ENCODE peak calls at places on chromosomes 16 and 17, in six cellular contexts. O is breast epithelium, D is transverse colon, A is HCT116, M is prostate gland, N is endothelial cell of umbilical vein. W is an unnamed sample. For H3K4me1, the result is how much of the 10 kb centered on the place peaks cover.

GRCh38 chr17:78672880-78673371 is 95.7 kb upstream of the DNAH17 start:
- DNase-seq in N (no peak), A (no peak), O (no peak), M (no peak), D (no peak), W (no peak)

GRCh38 chr17:17041018-17041521 is 1.2 kb upstream of the MPRIP start:
- DNase-seq in D (no peak), A (no peak), M (no peak), N (no peak), O (no peak), W (no peak)

GRCh38 chr16:31453255-31454204 is 5.8 kb upstream of the ARMC5 start:
- DNase-seq in N (no peak), D (peak), A (no peak), O (no peak), M (no peak), W (peak)

GRCh38 chr16:86833136-86833535 is 254.8 kb downstream of the FOXL1 start:
- DNase-seq in M (no peak), N (no peak), A (no peak), D (no peak), O (no peak), W (no peak)

GRCh38 chr16:87198328-87198731 is 118.9 kb downstream of the C16orf95 start:
- DNase-seq in A (no peak), M (no peak), O (no peak), N (no peak), D (no peak), W (no peak)

GRCh38 chr17:38921756-38922411 is 3.5 kb upstream of the LASP1NB start:
- DNase-seq in A (no peak), M (no peak), N (no peak), O (peak), D (no peak), W (no peak)

GRCh38 chr16:4347010-4347409 is 4.1 kb downstream of the PAM16 start:
- DNase-seq in O (no peak), A (no peak), D (no peak), M (no peak), N (no peak), W (peak)

GRCh38 chr16:87942680-87943079 is 6.4 kb upstream of the CA5A start:
- DNase-seq in N (no peak), M (no peak), O (no peak), D (no peak), A (no peak), W (no peak)

GRCh38 chr16:27495191-27495590 is 54.5 kb downstream of the GTF3C1 start:
- DNase-seq in N (no peak), O (no peak), D (no peak), A (no peak), M (no peak), W (no peak)

GRCh38 chr17:82110298-82110697 is 12.3 kb upstream of the FASN start:
- DNase-seq in M (peak), O (no peak), A (no peak), D (no peak), N (no peak), W (no peak)

GRCh38 chr16:67431077-67431804 is at the start of gene HSD11B2:
- DNase-seq in A (peak), N (peak), M (peak), D (no peak), O (peak), W (peak)

GRCh38 chr17:80921159-80921558 is 70.5 kb upstream of the CHMP6 start:
- DNase-seq in O (no peak), M (no peak), A (no peak), D (no peak), N (no peak), W (no peak)

GRCh38 chr16:8679156-8679555 is 4.7 kb downstream of the ABAT start:
- DNase-seq in M (no peak), O (no peak), A (no peak), D (no peak), N (no peak), W (no peak)

GRCh38 chr17:55210292-55210691 is 54.5 kb upstream of the HLF start:
- DNase-seq in N (no peak), A (no peak), O (no peak), D (no peak), M (no peak), W (no peak)

GRCh38 chr17:44348234-44348987 is 3.3 kb downstream of the GRN start:
- DNase-seq in M (peak), O (no peak), N (no peak), D (peak), A (no peak), W (peak)

GRCh38 chr16:76293980-76294690 is 16.9 kb downstream of the CNTNAP4 start:
- DNase-seq in M (no peak), A (no peak), N (no peak), O (no peak), D (no peak), W (no peak)
- H3K4me3 ChIP-seq in M (no peak), A (no peak), N (no peak), O (no peak), D (no peak), W (no peak)

GRCh38 chr17:33273743-33274410 is 19.2 kb downstream of the ASIC2 start:
- DNase-seq in N (no peak), D (no peak), O (no peak), A (no peak), M (no peak), W (no peak)

GRCh38 chr17:33272438-33272837 is 20.7 kb downstream of the ASIC2 start:
- DNase-seq in O (no peak), A (no peak), D (no peak), N (no peak), M (no peak), W (no peak)

GRCh38 chr17:33269337-33270060 is 23.6 kb downstream of the ASIC2 start:
- DNase-seq in D (no peak), N (no peak), O (no peak), A (no peak), M (no peak), W (no peak)

GRCh38 chr17:33277436-33278100 is 15.5 kb downstream of the ASIC2 start:
- DNase-seq in O (peak), N (no peak), M (no peak), A (no peak), D (no peak), W (no peak)

DNA sequence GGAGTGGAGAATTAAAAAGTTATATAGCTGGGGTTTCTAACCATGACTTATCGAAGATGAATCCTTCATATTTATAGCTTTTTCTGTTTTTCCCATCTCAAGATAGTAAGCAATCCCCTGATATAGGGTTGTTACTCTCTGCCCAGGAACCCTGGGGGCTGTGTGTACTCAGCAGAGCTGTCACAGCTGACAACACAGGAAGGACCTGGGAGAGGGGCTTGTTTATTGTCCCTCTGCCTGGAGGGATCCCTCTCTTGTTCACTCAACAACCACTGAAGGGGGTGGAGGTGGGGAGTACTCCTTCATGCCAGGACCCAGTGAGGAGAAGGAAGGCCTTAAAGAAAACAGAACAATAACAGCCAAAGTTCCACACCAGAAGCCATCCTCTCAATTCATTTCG is 19.8 kb downstream of the ASIC2 start:
- DNase-seq in N (no peak), D (no peak), O (no peak), A (no peak), M (no peak), W (no peak)
- TF ChIP-seq POLR2AphosphoS5 in N (no peak), D (no peak), O (no peak), A (no peak), M (no peak), W (no peak)

GRCh38 chr17:49820773-49821172 is 27.1 kb downstream of the TAC4 start:
- DNase-seq in D (no peak), N (peak), A (no peak), M (no peak), O (no peak), W (no peak)

GRCh38 chr17:49821916-49822315 is 26.0 kb downstream of the TAC4 start:
- DNase-seq in M (peak), D (no peak), N (no peak), O (no peak), A (no peak), W (peak)

GRCh38 chr17:49823614-49824013 is 24.3 kb downstream of the TAC4 start:
- DNase-seq in D (no peak), O (no peak), A (no peak), N (no peak), M (no peak), W (no peak)

GRCh38 chr17:49821466-49821865 is 26.4 kb downstream of the TAC4 start:
- DNase-seq in N (peak), O (no peak), M (no peak), D (no peak), A (no peak), W (no peak)

DNA sequence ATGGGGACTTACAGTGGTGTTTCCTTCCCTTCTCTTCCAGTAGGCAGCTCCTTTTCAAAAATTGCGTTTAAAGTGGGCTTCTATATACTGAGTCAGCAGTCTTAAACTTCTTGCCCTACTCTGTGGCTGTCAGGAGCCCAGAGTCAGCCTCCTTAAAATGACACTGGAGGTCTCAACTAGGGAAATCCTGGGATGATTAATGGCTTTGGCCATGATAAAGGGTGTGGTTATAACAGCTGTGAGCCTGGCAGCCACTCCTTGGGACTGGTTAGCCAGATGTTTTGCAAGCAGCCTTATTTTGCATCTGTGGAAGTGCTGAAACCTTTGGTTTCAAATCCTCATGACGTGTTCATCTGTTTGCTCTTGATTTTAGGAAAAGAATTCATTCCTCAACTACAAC is 25.0 kb downstream of the TAC4 start:
- DNase-seq in A (no peak), N (no peak), D (peak), O (no peak), M (no peak), W (no peak)
- H3K4me1 ChIP-seq in A (under half), N (under half), D (under half), O (under half), M (under half), W (under half)

GRCh38 chr16:1335211-1335971 is 1.9 kb downstream of the BAIAP3 start:
- DNase-seq in A (no peak), N (no peak), M (no peak), D (no peak), O (no peak), W (no peak)

GRCh38 chr16:1332618-1333148 is 762 bp upstream of the BAIAP3 start:
- DNase-seq in M (no peak), O (no peak), N (no peak), D (no peak), A (no peak), W (no peak)

GRCh38 chr16:1333149-1333812 is at the start of gene BAIAP3:
- DNase-seq in D (peak), M (peak), O (no peak), N (no peak), A (no peak), W (peak)

GRCh38 chr16:1334739-1335138 is 1.3 kb downstream of the BAIAP3 start:
- DNase-seq in D (no peak), O (no peak), M (no peak), N (no peak), A (no peak), W (no peak)

DNA sequence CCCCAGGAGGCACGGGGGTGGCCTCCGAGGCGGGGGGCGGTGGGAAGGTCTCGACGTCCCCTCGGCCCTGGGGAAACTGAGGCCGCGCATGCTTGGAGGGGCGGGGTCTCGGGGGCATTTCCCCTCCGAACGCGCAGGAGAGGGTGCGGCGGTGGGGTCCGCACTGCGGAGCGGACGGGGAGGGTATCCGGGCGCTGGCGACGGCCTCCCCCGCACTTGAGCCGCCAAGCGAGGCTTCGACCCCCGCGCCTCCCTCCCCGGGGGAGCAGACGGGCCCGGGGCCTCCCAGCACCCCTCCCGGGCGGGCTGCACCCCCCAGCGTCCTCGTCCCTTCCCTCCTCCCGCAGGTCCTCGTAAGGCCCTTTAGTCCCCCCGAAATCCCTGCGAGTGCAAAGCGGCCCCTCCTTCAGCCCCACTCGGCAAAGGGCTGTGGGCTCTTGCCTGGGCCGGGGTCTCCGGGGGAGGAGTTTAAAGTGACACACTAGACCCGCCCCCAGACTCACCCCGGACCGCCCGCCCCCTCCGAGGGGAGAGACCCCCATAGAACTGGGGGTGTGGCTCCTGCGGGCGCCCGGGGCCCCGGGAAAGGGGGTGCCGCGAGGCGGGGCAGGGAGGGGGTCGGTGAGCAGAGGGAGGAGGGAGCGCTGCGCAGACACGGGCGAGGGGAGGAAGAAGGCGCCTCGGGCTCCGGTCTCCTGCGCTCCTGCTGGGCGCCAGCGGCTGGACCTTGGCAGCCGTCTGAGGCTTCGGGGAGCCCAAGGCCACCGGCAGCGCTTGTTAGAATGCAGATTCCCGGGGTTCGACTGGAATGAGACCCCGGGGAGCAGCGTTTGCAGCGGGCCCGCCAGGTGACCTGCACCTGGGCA is 642 bp downstream of the BAIAP3 start:
- DNase-seq in A (no peak), D (no peak), N (no peak), M (no peak), O (no peak), W (no peak)
- H3K4me3 ChIP-seq in A (peak), D (peak), N (no peak), M (peak), O (peak), W (peak)

DNA sequence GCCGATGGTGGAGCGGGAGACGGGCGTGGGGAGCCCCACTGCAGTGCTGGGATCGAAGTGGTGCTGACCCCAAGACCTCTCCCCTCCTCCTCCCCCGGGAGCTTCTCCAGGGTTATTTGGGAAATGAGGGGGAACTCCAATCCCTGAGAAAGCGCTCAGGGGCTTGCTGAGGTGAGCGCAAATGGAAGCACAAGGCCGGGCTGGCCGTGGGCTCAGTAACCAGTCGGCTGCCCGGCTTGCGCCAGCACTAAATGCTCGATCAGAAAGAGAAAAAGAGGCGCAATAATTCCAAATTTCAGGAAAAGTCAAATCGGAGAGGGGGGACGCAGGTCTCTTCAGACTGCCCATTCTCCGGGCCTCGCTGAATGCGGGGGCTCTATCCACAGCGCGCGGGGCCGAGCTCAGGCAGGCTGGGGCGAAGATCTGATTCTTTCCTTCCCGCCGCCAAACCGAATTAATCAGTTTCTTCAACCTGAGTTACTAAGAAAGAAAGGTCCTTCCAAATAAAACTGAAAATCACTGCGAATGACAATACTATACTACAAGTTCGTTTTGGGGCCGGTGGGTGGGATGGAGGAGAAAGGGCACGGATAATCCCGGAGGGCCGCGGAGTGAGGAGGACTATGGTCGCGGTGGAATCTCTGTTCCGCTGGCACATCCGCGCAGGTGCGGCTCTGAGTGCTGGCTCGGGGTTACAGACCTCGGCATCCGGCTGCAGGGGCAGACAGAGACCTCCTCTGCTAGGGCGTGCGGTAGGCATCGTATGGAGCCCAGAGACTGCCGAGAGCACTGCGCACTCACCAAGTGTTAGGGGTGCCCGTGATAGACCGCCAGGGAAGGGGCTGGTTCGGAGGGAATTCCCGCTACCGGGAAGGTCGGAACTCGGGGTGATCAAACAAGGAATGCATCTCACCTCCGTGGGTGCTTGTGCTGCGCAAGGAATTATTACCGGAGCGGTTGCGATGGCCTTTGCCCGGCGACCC is 4.2 kb upstream of the DLX4 start:
- DNase-seq in D (no peak), O (no peak), N (no peak), M (no peak), A (no peak), W (no peak)
- TF ChIP-seq POLR2AphosphoS5 in D (no peak), O (no peak), N (no peak), M (no peak), A (no peak), W (no peak)

GRCh38 chr17:2903193-2903974 is 107.1 kb downstream of the RAP1GAP2 start:
- DNase-seq in O (no peak), A (no peak), M (no peak), D (no peak), N (no peak), W (no peak)

GRCh38 chr17:2900842-2901241 is 104.6 kb downstream of the RAP1GAP2 start:
- DNase-seq in A (no peak), D (no peak), M (no peak), O (no peak), N (no peak), W (no peak)

GRCh38 chr17:2902546-2902945 is 106.3 kb downstream of the RAP1GAP2 start:
- DNase-seq in A (no peak), M (no peak), D (no peak), N (no peak), O (no peak), W (no peak)

GRCh38 chr17:2899911-2900310 is 103.7 kb downstream of the RAP1GAP2 start:
- DNase-seq in D (peak), A (no peak), M (no peak), O (no peak), N (no peak), W (no peak)

DNA sequence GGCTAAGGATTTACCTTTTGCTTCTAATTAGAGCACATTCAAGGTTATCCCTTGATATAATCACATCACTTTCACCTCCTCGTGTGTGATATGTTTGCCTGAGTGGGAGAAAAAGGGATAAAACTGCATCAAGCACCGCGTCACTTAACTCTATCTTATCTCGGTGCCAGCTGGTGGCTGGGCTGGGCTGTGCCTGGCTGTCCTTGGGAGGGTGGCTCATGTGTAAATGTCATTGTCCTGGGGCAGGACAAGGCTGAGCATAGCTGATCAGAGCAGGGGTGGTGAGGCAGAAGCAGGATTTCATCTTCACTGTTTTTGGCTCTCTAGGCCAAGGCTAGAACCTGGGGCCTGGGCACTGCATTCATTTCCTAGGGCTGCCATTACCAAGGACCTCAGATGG is 105.3 kb downstream of the RAP1GAP2 start:
- DNase-seq in N (no peak), D (no peak), M (no peak), O (no peak), A (no peak), W (no peak)
- H3K4me1 ChIP-seq in N (under half), D (under half), M (under half), O (under half), A (under half), W (under half)

DNA sequence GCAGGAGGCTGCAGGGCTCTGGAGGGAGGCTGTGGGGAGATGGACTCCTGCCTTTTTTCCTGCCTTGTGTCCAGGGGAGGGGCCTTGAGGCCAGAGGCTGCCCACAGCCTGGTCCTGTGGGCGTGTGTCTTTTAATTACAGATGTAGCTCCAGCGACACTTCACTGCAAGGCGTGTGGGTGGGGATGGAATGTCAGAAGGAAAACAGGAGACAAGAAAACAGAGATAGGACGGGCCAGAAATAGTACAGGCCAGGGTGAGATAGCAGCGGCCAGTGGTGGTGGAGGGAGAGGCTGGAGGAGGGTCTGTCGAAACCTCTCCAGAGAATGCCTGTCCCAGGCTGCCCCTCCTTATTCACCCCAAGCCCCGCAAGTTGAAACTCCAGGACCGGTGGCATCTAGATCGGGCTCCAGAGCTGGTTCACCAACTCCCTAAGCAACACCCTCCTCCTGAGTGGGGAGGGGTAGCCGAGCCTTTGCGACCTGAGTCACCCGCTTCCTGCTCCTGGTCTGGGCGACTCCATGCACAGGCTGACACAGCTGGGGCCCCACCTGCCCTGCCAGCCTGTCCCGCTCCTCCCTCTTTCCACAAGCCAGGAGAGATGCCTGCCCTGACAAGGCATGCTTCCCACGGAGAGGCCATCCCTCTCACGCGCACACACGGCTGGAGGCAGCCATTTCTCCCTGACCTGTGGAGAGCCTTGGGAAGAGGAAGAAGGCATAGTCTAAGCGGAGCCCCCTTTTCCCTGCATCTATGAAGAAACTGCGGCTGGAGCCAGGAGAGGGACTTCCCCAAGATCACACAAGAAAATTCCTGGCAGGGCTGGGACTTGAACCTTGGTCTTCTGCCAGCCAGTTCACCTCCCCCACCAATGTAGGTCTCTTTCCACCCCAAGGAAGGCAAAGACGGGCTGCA is 6.6 kb upstream of the JUP start:
- DNase-seq in M (peak), N (peak), O (peak), D (peak), A (peak), W (peak)
- H3K4me3 ChIP-seq in M (no peak), N (no peak), O (no peak), D (no peak), A (peak), W (no peak)

W was measured in upper lobe of left lung.